ENCODE peak calls at places on chromosomes 5 and 9, in five cellular contexts. E is natural killer cell treated with Interleukin-12 subunit alpha and Interleukin-12 subunit beta and Interleukin-15 and Interleukin-18, amount 100 ng/mL, for 72 hours; S is Panc1; T is activated effector memory CD4-positive, alpha-beta T cell treated with anti-CD3 and anti-CD28 coated beads, Interleukin-2, amount 50 U/mL, for 16 hours; V is NCI-H1436. K is an unnamed sample.

GRCh38 chr5:92554447-92555085 is 1026.5 kb downstream of the NR2F1-AS1 start:
- DNase-seq in E (no peak), S (no peak), T (no peak), V (no peak), K (no peak)

GRCh38 chr9:82957526-82958379 is 105.2 kb downstream of the RASEF start:
- DNase-seq in E (no peak), S (no peak), T (no peak), V (no peak), K (no peak)

GRCh38 chr5:81007637-81008027 is 47.5 kb downstream of the RASGRF2 start:
- DNase-seq in E (no peak), S (no peak), T (no peak), V (no peak), K (no peak)

GRCh38 chr5:42586625-42587024 is 163.4 kb downstream of the GHR start:
- DNase-seq in E (no peak), S (no peak), T (no peak), V (no peak), K (no peak)

GRCh38 chr5:59709833-59710232 is 183.7 kb downstream of the PDE4D start:
- DNase-seq in E (no peak), S (no peak), T (no peak), V (no peak), K (no peak)

GRCh38 chr9:1747568-1747967 is 267.6 kb upstream of the SMARCA2 start:
- DNase-seq in E (no peak), S (no peak), T (no peak), V (no peak), K (no peak)

GRCh38 chr5:1111727-1112289 is at the start of gene SLC12A7:
- DNase-seq in E (no peak), S (no peak), T (peak; percentile 85), V (peak; percentile 36), K (peak; percentile 67)

GRCh38 chr9:126986506-126986951 is 71.9 kb downstream of the RALGPS1 start:
- DNase-seq in E (no peak), S (no peak), T (no peak), V (no peak), K (no peak)

GRCh38 chr5:34480810-34481528 is 175.2 kb upstream of the RAI14 start:
- DNase-seq in E (no peak), S (no peak), T (no peak), V (no peak), K (no peak)

GRCh38 chr5:174414315-174414710 is 310.1 kb upstream of the MSX2 start:
- DNase-seq in E (no peak), S (no peak), T (no peak), V (no peak), K (no peak)

GRCh38 chr9:111957856-111958631 is 61.4 kb downstream of the UGCG start:
- DNase-seq in E (no peak), S (peak; percentile 77), T (no peak), V (peak; percentile 11), K (peak; percentile 19)

GRCh38 chr9:125296843-125297372 is 35.3 kb downstream of the GAPVD1 start:
- DNase-seq in E (no peak), S (peak; percentile 13), T (no peak), V (peak; percentile 57), K (no peak)

GRCh38 chr9:34793428-34793827 is 83.5 kb upstream of the CCL21 start:
- DNase-seq in E (no peak), S (no peak), T (no peak), V (no peak), K (no peak)

GRCh38 chr5:167254150-167254549 is 1037.3 kb upstream of the WWC1 start:
- DNase-seq in E (no peak), S (no peak), T (no peak), V (no peak), K (no peak)

GRCh38 chr9:124033967-124034366 is 22.4 kb downstream of the LHX2 start:
- DNase-seq in E (no peak), S (no peak), T (peak; percentile 22), V (no peak), K (no peak)

GRCh38 chr5:16740476-16740875 is 123.7 kb upstream of the RETREG1 start:
- DNase-seq in E (no peak), S (no peak), T (no peak), V (no peak), K (no peak)

GRCh38 chr5:37847978-37848425 is 8.2 kb upstream of the GDNF start:
- DNase-seq in E (no peak), S (no peak), T (no peak), V (no peak), K (peak; percentile 82)

GRCh38 chr5:40877371-40877988 is 31.8 kb upstream of the C7 start:
- DNase-seq in E (no peak), S (no peak), T (no peak), V (no peak), K (no peak)

GRCh38 chr5:139495644-139496435 is 13.3 kb upstream of the STING1 start:
- DNase-seq in E (no peak), S (no peak), T (no peak), V (no peak), K (no peak)

K was measured in NCI-H2107.